ENCODE peak calls at places on chromosomes 5 and 9, in eight cellular contexts. One of them, this sample, is unnamed. For H3K4me1, the result is how much of the 10 kb centered on the place peaks cover.

GRCh38 chr9:129252937-129253819 is 75.1 kb upstream of the IER5L start:
- DNase-seq in CD4-positive, alpha-beta memory T cell: no peak
- DNase-seq in lower lobe of right lung: peak
- DNase-seq in small intestine: no peak
- DNase-seq in IMR-90: no peak
- DNase-seq in HCT116: no peak
- DNase-seq in GM23248: no peak
- DNase-seq in NT2/D1: no peak
- DNase-seq in this sample: no peak

GRCh38 chr5:179427676-179428056 is 82.4 kb upstream of the ADAMTS2 start:
- DNase-seq in HCT116: no peak
- DNase-seq in NT2/D1: no peak
- DNase-seq in lower lobe of right lung: peak
- DNase-seq in GM23248: no peak
- DNase-seq in CD4-positive, alpha-beta memory T cell: no peak
- DNase-seq in small intestine: no peak
- DNase-seq in IMR-90: no peak
- DNase-seq in this sample: no peak

GRCh38 chr9:89718635-89719034 is 113.8 kb downstream of the GADD45G start:
- DNase-seq in HCT116: no peak
- DNase-seq in IMR-90: no peak
- DNase-seq in lower lobe of right lung: no peak
- DNase-seq in CD4-positive, alpha-beta memory T cell: no peak
- DNase-seq in small intestine: no peak
- DNase-seq in GM23248: no peak
- DNase-seq in NT2/D1: no peak
- DNase-seq in this sample: no peak

GRCh38 chr5:31827862-31828261 is 188.9 kb downstream of the PDZD2 start:
- DNase-seq in lower lobe of right lung: no peak
- DNase-seq in NT2/D1: no peak
- DNase-seq in GM23248: no peak
- DNase-seq in HCT116: no peak
- DNase-seq in IMR-90: peak
- DNase-seq in small intestine: no peak
- DNase-seq in CD4-positive, alpha-beta memory T cell: no peak
- DNase-seq in this sample: no peak

GRCh38 chr9:84701801-84702200 is 32.3 kb downstream of the NTRK2 start:
- DNase-seq in lower lobe of right lung: no peak
- DNase-seq in small intestine: no peak
- DNase-seq in GM23248: no peak
- DNase-seq in IMR-90: no peak
- DNase-seq in HCT116: no peak
- DNase-seq in NT2/D1: no peak
- DNase-seq in CD4-positive, alpha-beta memory T cell: no peak
- DNase-seq in this sample: no peak

GRCh38 chr9:133954862-133955529 is 37.1 kb downstream of the VAV2 start:
- DNase-seq in NT2/D1: no peak
- DNase-seq in IMR-90: no peak
- DNase-seq in lower lobe of right lung: peak
- DNase-seq in GM23248: no peak
- DNase-seq in small intestine: no peak
- DNase-seq in CD4-positive, alpha-beta memory T cell: no peak
- DNase-seq in HCT116: no peak
- DNase-seq in this sample: no peak

GRCh38 chr5:152405145-152405544 is at the start of gene NMUR2:
- DNase-seq in lower lobe of right lung: no peak
- DNase-seq in NT2/D1: peak
- DNase-seq in HCT116: no peak
- DNase-seq in CD4-positive, alpha-beta memory T cell: no peak
- DNase-seq in IMR-90: no peak
- DNase-seq in GM23248: no peak
- DNase-seq in small intestine: peak
- DNase-seq in this sample: peak

GRCh38 chr5:112848116-112848811 is 12.8 kb upstream of the SRP19 start:
- DNase-seq in IMR-90: peak
- DNase-seq in GM23248: peak
- DNase-seq in HCT116: peak
- DNase-seq in lower lobe of right lung: no peak
- DNase-seq in small intestine: peak
- DNase-seq in CD4-positive, alpha-beta memory T cell: no peak
- DNase-seq in NT2/D1: peak
- DNase-seq in this sample: no peak

GRCh38 chr9:98132158-98132557 is 13.1 kb upstream of the TRIM14 start:
- DNase-seq in CD4-positive, alpha-beta memory T cell: no peak
- DNase-seq in NT2/D1: no peak
- DNase-seq in HCT116: no peak
- DNase-seq in GM23248: no peak
- DNase-seq in IMR-90: no peak
- DNase-seq in small intestine: no peak
- DNase-seq in lower lobe of right lung: no peak
- DNase-seq in this sample: no peak

GRCh38 chr5:116572375-116573278 is 2.0 kb downstream of the SEMA6A start:
- DNase-seq in HCT116: no peak
- DNase-seq in small intestine: peak
- DNase-seq in CD4-positive, alpha-beta memory T cell: no peak
- DNase-seq in IMR-90: no peak
- DNase-seq in lower lobe of right lung: peak
- DNase-seq in GM23248: peak
- DNase-seq in NT2/D1: no peak
- DNase-seq in this sample: peak

GRCh38 chr9:128787583-128788156 is 617 bp downstream of the TBC1D13 start:
- DNase-seq in lower lobe of right lung: no peak
- DNase-seq in IMR-90: no peak
- DNase-seq in GM23248: peak
- DNase-seq in small intestine: peak
- DNase-seq in NT2/D1: no peak
- DNase-seq in CD4-positive, alpha-beta memory T cell: peak
- DNase-seq in HCT116: no peak
- DNase-seq in this sample: peak

GRCh38 chr5:154194348-154195329 is 4.1 kb downstream of the GALNT10 start:
- DNase-seq in NT2/D1: no peak
- DNase-seq in small intestine: no peak
- DNase-seq in GM23248: peak
- DNase-seq in IMR-90: peak
- DNase-seq in HCT116: no peak
- DNase-seq in lower lobe of right lung: no peak
- DNase-seq in CD4-positive, alpha-beta memory T cell: no peak
- DNase-seq in this sample: peak

GRCh38 chr5:112420111-112420864 is 1.2 kb upstream of the EPB41L4A start:
- DNase-seq in HCT116: peak
- DNase-seq in CD4-positive, alpha-beta memory T cell: peak
- DNase-seq in small intestine: peak
- DNase-seq in GM23248: peak
- DNase-seq in lower lobe of right lung: peak
- DNase-seq in NT2/D1: no peak
- DNase-seq in IMR-90: peak
- DNase-seq in this sample: peak

GRCh38 chr5:127521138-127521770 is 3.8 kb downstream of the PRRC1 start:
- DNase-seq in lower lobe of right lung: no peak
- DNase-seq in small intestine: no peak
- DNase-seq in IMR-90: no peak
- DNase-seq in GM23248: no peak
- DNase-seq in HCT116: no peak
- DNase-seq in CD4-positive, alpha-beta memory T cell: no peak
- DNase-seq in NT2/D1: no peak
- DNase-seq in this sample: no peak

GRCh38 chr5:16736158-16736994 is 119.6 kb upstream of the RETREG1 start:
- DNase-seq in IMR-90: peak
- DNase-seq in small intestine: peak
- DNase-seq in HCT116: peak
- DNase-seq in GM23248: peak
- DNase-seq in lower lobe of right lung: peak
- DNase-seq in CD4-positive, alpha-beta memory T cell: no peak
- DNase-seq in NT2/D1: no peak
- DNase-seq in this sample: peak

DNA sequence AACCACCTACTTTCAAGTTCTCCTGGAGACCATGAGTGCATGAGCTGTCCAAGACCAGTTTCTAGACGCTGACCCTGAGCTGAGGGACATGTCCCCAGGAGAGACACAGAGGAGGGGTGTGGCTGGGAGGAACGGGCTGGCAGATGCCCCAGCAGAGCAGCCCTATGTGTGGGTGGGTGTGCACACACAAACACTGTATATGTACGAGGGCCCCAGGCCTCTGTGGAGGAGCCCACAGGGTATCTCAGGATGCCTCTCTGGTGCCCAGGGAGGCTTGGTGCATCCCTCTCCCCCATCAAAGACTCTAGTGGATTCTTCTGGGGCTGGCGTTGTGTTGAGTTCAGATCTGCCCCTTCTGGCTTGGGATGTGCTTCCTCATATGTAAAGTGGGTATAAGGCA is 2.6 kb upstream of the NINJ1 start:
- DNase-seq in IMR-90: no peak
- DNase-seq in HCT116: no peak
- DNase-seq in NT2/D1: no peak
- DNase-seq in lower lobe of right lung: no peak
- DNase-seq in small intestine: no peak
- DNase-seq in GM23248: no peak
- DNase-seq in CD4-positive, alpha-beta memory T cell: no peak
- DNase-seq in this sample: no peak
- H3K4me1 ChIP-seq in IMR-90: under half
- H3K4me1 ChIP-seq in HCT116: under half
- H3K4me1 ChIP-seq in NT2/D1: under half
- H3K4me1 ChIP-seq in lower lobe of right lung: under half
- H3K4me1 ChIP-seq in small intestine: under half
- H3K4me1 ChIP-seq in GM23248: under half
- H3K4me1 ChIP-seq in CD4-positive, alpha-beta memory T cell: under half
- H3K4me1 ChIP-seq in this sample: under half

GRCh38 chr5:172163346-172163745 is 24.7 kb downstream of the STK10 start:
- DNase-seq in NT2/D1: no peak
- DNase-seq in small intestine: no peak
- DNase-seq in GM23248: peak
- DNase-seq in HCT116: no peak
- DNase-seq in lower lobe of right lung: no peak
- DNase-seq in CD4-positive, alpha-beta memory T cell: no peak
- DNase-seq in IMR-90: peak
- DNase-seq in this sample: no peak

GRCh38 chr5:172162348-172162747 is 25.7 kb downstream of the STK10 start:
- DNase-seq in small intestine: no peak
- DNase-seq in GM23248: peak
- DNase-seq in lower lobe of right lung: no peak
- DNase-seq in IMR-90: peak
- DNase-seq in HCT116: no peak
- DNase-seq in CD4-positive, alpha-beta memory T cell: no peak
- DNase-seq in NT2/D1: no peak
- DNase-seq in this sample: no peak

GRCh38 chr5:172156541-172156994 is 31.5 kb downstream of the STK10 start:
- DNase-seq in lower lobe of right lung: no peak
- DNase-seq in IMR-90: no peak
- DNase-seq in CD4-positive, alpha-beta memory T cell: no peak
- DNase-seq in GM23248: no peak
- DNase-seq in HCT116: no peak
- DNase-seq in NT2/D1: no peak
- DNase-seq in small intestine: no peak
- DNase-seq in this sample: no peak

GRCh38 chr5:172160506-172160905 is 27.5 kb downstream of the STK10 start:
- DNase-seq in IMR-90: no peak
- DNase-seq in CD4-positive, alpha-beta memory T cell: no peak
- DNase-seq in small intestine: no peak
- DNase-seq in HCT116: no peak
- DNase-seq in NT2/D1: no peak
- DNase-seq in lower lobe of right lung: no peak
- DNase-seq in GM23248: no peak
- DNase-seq in this sample: no peak

DNA sequence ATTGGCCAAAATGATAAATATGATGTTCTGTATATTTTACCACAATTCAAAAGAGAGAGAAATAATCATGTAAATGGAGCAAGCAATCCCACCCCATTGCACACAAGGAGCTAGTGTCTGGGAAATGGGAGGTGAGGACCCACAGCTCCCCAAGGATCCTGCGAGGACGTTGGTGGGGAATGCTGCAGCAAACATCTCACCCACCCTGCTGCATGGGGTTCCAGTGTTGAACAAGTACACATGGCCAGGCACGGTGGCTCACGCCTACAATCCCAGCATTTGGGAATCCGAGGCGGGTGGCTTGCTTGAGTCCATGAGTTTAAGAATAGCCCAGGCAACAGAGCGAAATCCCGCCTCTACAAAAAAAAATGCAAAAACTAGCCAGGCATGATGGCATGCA is 29.0 kb downstream of the STK10 start:
- DNase-seq in HCT116: no peak
- DNase-seq in GM23248: no peak
- DNase-seq in CD4-positive, alpha-beta memory T cell: no peak
- DNase-seq in IMR-90: no peak
- DNase-seq in lower lobe of right lung: no peak
- DNase-seq in small intestine: no peak
- DNase-seq in NT2/D1: no peak
- DNase-seq in this sample: no peak
- H3K4me1 ChIP-seq in HCT116: under half
- H3K4me1 ChIP-seq in GM23248: under half
- H3K4me1 ChIP-seq in CD4-positive, alpha-beta memory T cell: half or more
- H3K4me1 ChIP-seq in IMR-90: under half
- H3K4me1 ChIP-seq in lower lobe of right lung: under half
- H3K4me1 ChIP-seq in small intestine: under half
- H3K4me1 ChIP-seq in NT2/D1: under half
- H3K4me1 ChIP-seq in this sample: under half

GRCh38 chr5:143244000-143244736 is 159.3 kb downstream of the NR3C1 start:
- DNase-seq in lower lobe of right lung: no peak
- DNase-seq in IMR-90: peak
- DNase-seq in NT2/D1: no peak
- DNase-seq in small intestine: peak
- DNase-seq in CD4-positive, alpha-beta memory T cell: no peak
- DNase-seq in GM23248: peak
- DNase-seq in HCT116: peak
- DNase-seq in this sample: peak
- H3K4me1 ChIP-seq in lower lobe of right lung: under half
- H3K4me1 ChIP-seq in IMR-90: under half
- H3K4me1 ChIP-seq in NT2/D1: under half
- H3K4me1 ChIP-seq in small intestine: under half
- H3K4me1 ChIP-seq in CD4-positive, alpha-beta memory T cell: under half
- H3K4me1 ChIP-seq in GM23248: half or more
- H3K4me1 ChIP-seq in HCT116: half or more
- H3K4me1 ChIP-seq in this sample: under half

DNA sequence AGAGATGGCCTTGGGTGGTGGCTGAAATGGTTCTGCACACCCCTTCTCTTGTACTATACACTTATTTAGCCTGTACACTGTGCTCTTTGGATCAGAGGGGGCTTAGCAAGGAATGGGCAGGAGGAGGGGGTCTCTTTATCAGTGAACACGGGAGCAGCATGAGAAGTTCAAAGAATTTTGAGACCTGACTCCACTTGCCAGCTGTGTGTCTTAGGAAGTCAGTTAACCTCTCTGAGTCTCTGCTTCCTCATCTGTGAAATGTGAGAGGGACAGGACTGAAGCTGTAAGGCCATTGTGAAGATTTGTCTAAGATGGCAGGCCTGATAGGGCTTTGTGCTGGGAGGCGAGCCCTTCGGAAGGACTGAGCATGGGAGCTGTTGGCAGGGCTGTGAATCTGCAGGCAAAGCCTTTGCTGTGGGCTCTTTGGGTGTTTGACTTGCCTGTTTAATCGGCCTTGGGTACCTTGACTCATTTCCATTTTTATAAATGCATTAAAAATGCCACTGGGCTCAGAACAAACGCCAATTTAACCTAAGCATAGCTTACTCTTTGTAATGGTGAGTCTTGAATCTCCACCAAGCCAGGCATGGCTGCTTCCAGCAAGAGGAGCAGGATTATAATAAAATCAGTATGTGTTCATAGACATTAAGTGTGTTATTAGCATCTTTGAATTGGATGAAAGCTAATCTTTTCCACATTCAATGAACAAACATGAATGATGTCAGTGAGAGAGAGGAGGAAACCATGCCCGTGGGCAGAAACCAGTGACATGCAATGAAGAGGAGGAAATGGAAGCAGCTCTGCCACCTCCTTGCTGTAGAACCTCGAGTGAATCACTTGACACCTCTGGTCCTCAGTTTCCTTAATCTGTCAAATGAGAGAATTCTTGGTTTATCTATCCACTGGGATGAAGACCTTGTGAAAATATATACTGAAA is 89.4 kb downstream of the MACROH2A1 start:
- DNase-seq in GM23248: peak
- DNase-seq in HCT116: no peak
- DNase-seq in small intestine: no peak
- DNase-seq in lower lobe of right lung: no peak
- DNase-seq in IMR-90: no peak
- DNase-seq in NT2/D1: no peak
- DNase-seq in CD4-positive, alpha-beta memory T cell: no peak
- DNase-seq in this sample: no peak
- H3K4me1 ChIP-seq in GM23248: under half
- H3K4me1 ChIP-seq in HCT116: under half
- H3K4me1 ChIP-seq in small intestine: under half
- H3K4me1 ChIP-seq in lower lobe of right lung: under half
- H3K4me1 ChIP-seq in IMR-90: under half
- H3K4me1 ChIP-seq in NT2/D1: under half
- H3K4me1 ChIP-seq in CD4-positive, alpha-beta memory T cell: under half
- H3K4me1 ChIP-seq in this sample: under half